ENCODE peak calls at places on chromosomes 11 and 22, in five cellular contexts. X is memory B cell, C is GF-D8, V is AML-193, N is cardiac muscle cell. H is an unnamed sample.
A peak's percentile ranks its signal among the peaks of the same experiment; 100 is the strongest.

GRCh38 chr11:69660001-69660500 is 15.1 kb downstream of the LTO1 start:
- DNase-seq in N (no peak), V (no peak), X (no peak), C (no peak), H (no peak)

GRCh38 chr11:119680899-119681370 is 48.1 kb downstream of the NECTIN1 start:
- DNase-seq in X (no peak), N (no peak), V (peak; percentile 19), C (peak; percentile 86), H (no peak)

GRCh38 chr11:20397281-20397680 is 9.8 kb downstream of the PRMT3 start:
- DNase-seq in N (peak; percentile 36), X (no peak), V (peak; percentile 80), C (no peak), H (peak; percentile 81)

GRCh38 chr22:48517039-48518030 is 1310.3 kb downstream of the BRD1 start:
- DNase-seq in C (no peak), N (no peak), V (no peak), X (no peak), H (no peak)

GRCh38 chr22:46735747-46736608 is 2.1 kb downstream of the CERK start:
- DNase-seq in N (no peak), C (no peak), X (no peak), V (no peak), H (no peak)

GRCh38 chr11:107493117-107493516 is 35.5 kb upstream of the CWF19L2 start:
- DNase-seq in C (no peak), N (no peak), X (no peak), V (no peak), H (no peak)

GRCh38 chr11:1082346-1082727 is 7.7 kb downstream of the MUC2 start:
- DNase-seq in X (no peak), V (no peak), C (no peak), N (no peak), H (no peak)

GRCh38 chr11:31943056-31943780 is 132.1 kb upstream of the PAX6 start:
- DNase-seq in V (no peak), N (no peak), X (no peak), C (no peak), H (no peak)

GRCh38 chr22:46541536-46541935 is 4.1 kb upstream of the CELSR1 start:
- DNase-seq in C (no peak), V (no peak), X (no peak), N (no peak), H (no peak)

GRCh38 chr22:21735198-21736083 is at the start of gene YPEL1:
- DNase-seq in C (peak; percentile 81), N (peak; percentile 97), V (peak; percentile 71), X (peak; percentile 97), H (peak; percentile 99)

GRCh38 chr11:86672007-86672621 is at the start of gene ME3:
- DNase-seq in C (peak; percentile 55), X (peak; percentile 4), N (peak; percentile 49), V (peak; percentile 37), H (peak; percentile 96)

GRCh38 chr22:27982630-27983180 is 63.6 kb upstream of the PITPNB start:
- DNase-seq in X (no peak), V (no peak), C (no peak), N (no peak), H (no peak)

GRCh38 chr11:69335010-69335409 is 41.1 kb downstream of the MYEOV start:
- DNase-seq in V (no peak), N (no peak), C (no peak), X (no peak), H (no peak)

GRCh38 chr22:50497093-50497492 is 10.4 kb downstream of the LMF2 start:
- DNase-seq in X (no peak), C (no peak), V (no peak), N (no peak), H (no peak)

GRCh38 chr11:46493786-46494185 is 100.0 kb downstream of the AMBRA1 start:
- DNase-seq in X (no peak), C (no peak), N (no peak), V (no peak), H (no peak)

GRCh38 chr11:69371731-69372588 is 78.0 kb downstream of the MYEOV start:
- DNase-seq in N (no peak), V (no peak), X (no peak), C (no peak), H (no peak)

GRCh38 chr11:67434395-67434881 is 3.0 kb downstream of the PTPRCAP start:
- DNase-seq in C (no peak), V (no peak), N (no peak), X (no peak), H (no peak)

GRCh38 chr11:32432565-32433248 is 2.6 kb downstream of the WT1 start:
- DNase-seq in V (no peak), N (no peak), C (no peak), X (no peak), H (peak; percentile 75)

GRCh38 chr11:45593992-45594391 is 71.4 kb downstream of the CHST1 start:
- DNase-seq in N (no peak), X (no peak), C (no peak), V (no peak), H (no peak)

GRCh38 chr11:66109294-66109693 is 39.2 kb downstream of the PACS1 start:
- DNase-seq in X (no peak), C (no peak), N (no peak), V (no peak), H (no peak)

GRCh38 chr11:17014774-17015638 is 792 bp upstream of the PLEKHA7 start:
- DNase-seq in N (peak; percentile 56), V (no peak), X (no peak), C (no peak), H (no peak)

GRCh38 chr11:69808708-69809107 is 10.5 kb downstream of the FGF3 start:
- DNase-seq in X (no peak), C (no peak), N (peak; percentile 44), V (no peak), H (peak; percentile 53)

GRCh38 chr22:19292262-19293230 is 1.0 kb upstream of the CLTCL1 start:
- DNase-seq in N (no peak), C (no peak), V (no peak), X (no peak), H (no peak)

GRCh38 chr22:35220221-35220620 is 37.1 kb upstream of the HMGXB4 start:
- DNase-seq in V (no peak), N (no peak), C (no peak), X (no peak), H (no peak)

GRCh38 chr11:101600948-101601347 is 17.1 kb upstream of the TRPC6 start:
- DNase-seq in N (no peak), C (no peak), X (no peak), V (no peak), H (no peak)

GRCh38 chr22:45197606-45198462 is 34.1 kb downstream of the NUP50 start:
- DNase-seq in V (no peak), N (no peak), C (no peak), X (no peak), H (no peak)

GRCh38 chr11:57791321-57792059 is 29.9 kb downstream of the CTNND1 start:
- DNase-seq in V (no peak), N (no peak), X (no peak), C (no peak), H (peak; percentile 61)

GRCh38 chr11:2346586-2347335 is 30.3 kb upstream of the CD81 start:
- DNase-seq in X (no peak), V (no peak), C (no peak), N (no peak), H (no peak)

GRCh38 chr11:69129053-69129452 is 26.7 kb upstream of the SMIM38 start:
- DNase-seq in X (no peak), N (no peak), C (no peak), V (no peak), H (no peak)

GRCh38 chr22:45263790-45264269 is 20.9 kb upstream of the UPK3A start:
- DNase-seq in X (no peak), N (peak; percentile 89), C (peak; percentile 75), V (peak; percentile 75), H (peak; percentile 75)